ENCODE peak calls at places on chromosomes 4 and X, in eight cellular contexts. N is CD4-positive, alpha-beta T cell; Z is SK-N-SH; I is tibial artery; Q is uterus; L is fibroblast of lung; E is left ventricle myocardium inferior; P is AG04450. F is an unnamed sample.

GRCh38 chr4:173924561-173924960 is 358.9 kb downstream of the FBXO8 start:
- DNase-seq in Z (peak), L (no peak), E (no peak), Q (no peak), N (no peak), P (no peak), I (no peak), F (no peak)

GRCh38 chrX:104270212-104270611 is 15.5 kb upstream of the ESX1 start:
- DNase-seq in E (no peak), I (no peak), N (no peak), P (no peak), Z (no peak), Q (no peak), L (no peak), F (no peak)

GRCh38 chr4:138573246-138573645 is 331.1 kb upstream of the SLC7A11 start:
- DNase-seq in E (no peak), N (no peak), Q (no peak), P (no peak), L (no peak), Z (no peak), I (no peak), F (no peak)

GRCh38 chrX:74458738-74459137 is 37.4 kb downstream of the SLC16A2 start:
- DNase-seq in Q (no peak), N (no peak), Z (no peak), I (no peak), L (peak), P (no peak), E (no peak), F (peak)

GRCh38 chr4:8330821-8331566 is 61.4 kb downstream of the HTRA3 start:
- DNase-seq in Z (no peak), L (peak), E (peak), I (peak), P (no peak), Q (peak), N (no peak), F (no peak)

GRCh38 chr4:1711055-1711905 is 839 bp downstream of the SLBP start:
- DNase-seq in E (peak), Z (no peak), N (no peak), L (peak), I (peak), Q (no peak), P (no peak), F (no peak)

GRCh38 chrX:9770319-9770718 is 4.7 kb upstream of the GPR143 start:
- DNase-seq in P (no peak), Q (no peak), N (no peak), I (no peak), Z (no peak), L (no peak), E (no peak), F (no peak)

GRCh38 chr4:110527156-110527555 is 51.2 kb downstream of the ENPEP start:
- DNase-seq in Q (no peak), I (no peak), Z (no peak), E (no peak), N (no peak), P (no peak), L (no peak), F (no peak)

GRCh38 chr4:85244638-85245037 is 230.3 kb upstream of the ARHGAP24 start:
- DNase-seq in E (no peak), I (no peak), L (no peak), N (no peak), Z (no peak), Q (no peak), P (no peak), F (no peak)

GRCh38 chr4:122576261-122577188 is 44.3 kb downstream of the IL21 start:
- DNase-seq in Z (peak), N (no peak), P (no peak), L (peak), Q (no peak), I (no peak), E (no peak), F (peak)

GRCh38 chr4:180028682-180029081 is 2214.5 kb upstream of the TENM3 start:
- DNase-seq in I (no peak), Q (no peak), E (peak), Z (peak), P (peak), L (peak), N (no peak), F (no peak)

GRCh38 chr4:149884529-149885206 is 69.0 kb upstream of the IQCM start:
- DNase-seq in L (no peak), E (no peak), P (no peak), Z (no peak), I (no peak), N (no peak), Q (no peak), F (no peak)

GRCh38 chrX:85611926-85612325 is 232.5 kb upstream of the POF1B start:
- DNase-seq in E (no peak), L (peak), N (no peak), I (no peak), P (no peak), Q (no peak), Z (peak), F (no peak)

GRCh38 chrX:125810856-125811255 is 355.2 kb downstream of the DCAF12L2 start:
- DNase-seq in N (no peak), E (no peak), Z (no peak), P (no peak), Q (no peak), L (no peak), I (no peak), F (no peak)

GRCh38 chr4:144564358-144564757 is 81.6 kb upstream of the HHIP start:
- DNase-seq in E (no peak), Z (no peak), L (no peak), I (no peak), Q (no peak), N (no peak), P (no peak), F (no peak)

GRCh38 chrX:154411322-154411980 is at the start of gene TAFAZZIN:
- DNase-seq in E (peak), I (peak), L (peak), Z (peak), Q (peak), P (no peak), N (peak), F (peak)

GRCh38 chrX:154409222-154409871 is at the start of gene DNASE1L1:
- DNase-seq in Z (no peak), I (peak), L (peak), N (no peak), E (peak), P (peak), Q (peak), F (peak)

GRCh38 chrX:154411981-154412340 is 622 bp downstream of the TAFAZZIN start:
- DNase-seq in E (peak), L (peak), I (peak), Q (peak), N (no peak), P (no peak), Z (peak), F (no peak)

GRCh38 chrX:154413142-154413541 is 1.8 kb downstream of the TAFAZZIN start:
- DNase-seq in Z (no peak), E (no peak), Q (no peak), L (no peak), N (no peak), P (no peak), I (no peak), F (no peak)

DNA sequence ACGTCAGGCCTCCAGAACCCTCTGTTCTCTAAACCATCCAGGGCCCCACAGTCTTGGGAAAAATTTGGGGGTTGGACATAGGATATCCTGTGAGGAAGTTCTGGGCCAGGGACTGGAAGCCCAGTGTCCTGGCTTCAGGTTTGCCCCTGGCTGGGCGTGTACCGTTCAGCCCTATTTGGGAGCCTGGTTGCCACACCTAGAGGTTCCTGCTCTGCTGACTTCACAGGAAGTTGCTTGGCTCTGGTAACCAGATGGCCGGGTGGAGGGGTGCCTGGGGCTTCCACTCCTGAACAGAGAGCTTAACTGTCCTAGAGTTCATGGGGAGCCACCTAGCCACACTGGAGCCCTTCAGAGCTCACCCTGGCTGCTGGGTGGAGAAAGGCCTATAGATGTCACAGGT is 1.1 kb downstream of the TAFAZZIN start:
- DNase-seq in E (no peak), L (no peak), Q (no peak), Z (peak), I (no peak), N (no peak), P (no peak), F (no peak)
- H3K27ac ChIP-seq in E (peak), L (peak), Q (peak), Z (peak), I (peak), N (peak), P (no peak), F (peak)

DNA sequence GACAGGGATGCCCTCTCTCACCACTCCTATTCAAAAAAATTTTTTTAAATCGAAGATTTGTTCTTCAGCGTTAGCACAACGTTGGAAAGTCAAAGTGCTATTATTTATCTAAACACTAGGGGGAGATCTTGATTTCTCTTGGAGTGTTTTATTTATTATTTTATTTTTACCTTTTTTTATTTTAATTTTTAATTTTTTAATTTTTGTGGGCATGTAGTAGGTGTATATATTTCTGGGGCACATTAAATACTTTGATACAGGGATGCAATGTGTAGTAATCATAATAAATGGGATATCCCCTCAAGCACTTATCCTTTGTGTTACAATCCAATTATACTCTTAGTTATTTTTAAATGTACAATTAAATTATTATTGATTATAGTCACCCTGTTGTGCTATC is 37.4 kb upstream of the SLC10A4 start:
- DNase-seq in E (no peak), I (no peak), Z (no peak), L (peak), N (no peak), P (no peak), Q (no peak), F (peak)
- TF ChIP-seq CTCF in E (peak), I (peak), Z (peak), L (no peak), N (peak), P (peak), Q (peak), F (peak)

GRCh38 chr4:11428701-11429571 is at the start of gene HS3ST1:
- DNase-seq in Q (peak), L (peak), N (no peak), Z (peak), I (peak), E (peak), P (no peak), F (peak)

GRCh38 chr4:11426003-11426402 is 2.7 kb downstream of the HS3ST1 start:
- DNase-seq in E (no peak), Q (no peak), I (no peak), N (no peak), P (no peak), L (no peak), Z (no peak), F (no peak)

GRCh38 chr4:11426716-11427115 is 2.0 kb downstream of the HS3ST1 start:
- DNase-seq in E (no peak), N (no peak), Z (no peak), Q (no peak), I (no peak), P (no peak), L (peak), F (no peak)

GRCh38 chr4:11428161-11428700 is 463 bp downstream of the HS3ST1 start:
- DNase-seq in L (peak), Q (no peak), E (no peak), N (no peak), P (no peak), Z (no peak), I (no peak), F (peak)

DNA sequence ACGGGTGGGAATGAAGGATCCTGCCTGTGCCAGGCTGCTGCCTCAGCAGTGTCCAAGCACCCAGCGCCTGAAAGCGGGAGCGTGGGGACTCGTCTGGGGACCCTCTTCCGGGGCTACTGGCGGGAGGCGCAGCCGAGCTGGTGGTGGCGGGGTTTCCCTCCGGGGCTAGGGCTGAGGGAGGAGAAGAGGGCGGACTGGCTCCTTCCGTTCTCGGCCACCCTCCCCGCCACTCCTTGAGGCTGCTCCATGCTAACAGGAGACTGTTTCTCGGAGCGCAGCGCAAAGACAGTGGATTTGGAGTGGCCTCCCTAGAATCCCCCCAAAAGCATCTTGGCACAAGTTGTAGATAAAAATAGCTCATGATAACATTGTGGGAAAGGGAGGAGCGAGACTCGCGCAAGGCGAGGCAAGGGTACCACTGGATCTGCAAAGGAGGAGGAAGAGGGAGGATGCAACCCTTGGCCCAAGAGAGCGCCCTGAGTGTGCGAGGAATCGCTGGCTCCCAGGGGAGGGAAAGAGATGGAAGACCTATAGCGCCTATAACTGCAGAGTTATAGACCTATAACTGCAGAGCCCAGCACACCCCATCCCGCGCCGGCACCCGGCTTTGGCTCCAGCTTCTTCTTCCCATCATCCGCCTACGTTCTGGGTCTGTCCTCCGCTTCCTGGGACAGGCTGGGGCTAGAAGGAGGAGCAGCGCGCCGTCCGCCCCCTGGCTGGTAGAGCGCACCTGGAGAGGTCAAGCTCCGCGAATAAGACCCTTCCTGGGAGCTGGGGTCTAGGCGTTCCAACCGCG is 1.3 kb downstream of the HS3ST1 start:
- DNase-seq in L (peak), Q (no peak), E (no peak), I (no peak), Z (no peak), P (no peak), N (no peak), F (no peak)
- H3K27ac ChIP-seq in L (no peak), Q (peak), E (no peak), I (no peak), Z (no peak), P (no peak), N (no peak), F (no peak)

GRCh38 chr4:154549894-154550790 is at the start of gene PLRG1:
- DNase-seq in Z (peak), E (peak), P (peak), L (peak), I (peak), N (peak), Q (peak), F (peak)

GRCh38 chr4:154542264-154542879 is 7.8 kb downstream of the PLRG1 start:
- DNase-seq in L (no peak), E (no peak), Q (no peak), P (no peak), I (no peak), N (no peak), Z (no peak), F (no peak)

DNA sequence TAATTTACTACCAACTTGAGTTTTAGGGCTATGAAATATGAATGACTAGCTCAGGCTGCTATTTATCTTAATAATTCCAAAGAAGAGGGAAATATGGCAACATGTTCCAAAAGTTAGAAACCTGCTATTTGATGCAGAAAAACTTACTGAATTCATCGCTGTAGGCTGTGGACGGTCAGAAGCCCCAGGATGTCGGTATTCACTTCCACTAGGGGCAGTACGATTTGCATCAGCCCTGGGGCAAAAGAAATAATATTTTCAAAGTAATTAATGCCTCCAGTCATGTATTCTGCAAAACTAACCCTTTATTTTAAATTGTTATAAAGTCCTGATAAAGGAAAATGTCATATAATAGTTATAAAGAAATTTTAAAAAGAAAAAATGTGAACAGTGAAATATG is 4.5 kb downstream of the PLRG1 start:
- DNase-seq in P (no peak), L (no peak), Z (no peak), E (no peak), I (no peak), Q (no peak), N (no peak), F (no peak)
- TF ChIP-seq CTCF in P (peak), L (no peak), Z (peak), E (no peak), I (no peak), Q (no peak), N (no peak), F (no peak)

DNA sequence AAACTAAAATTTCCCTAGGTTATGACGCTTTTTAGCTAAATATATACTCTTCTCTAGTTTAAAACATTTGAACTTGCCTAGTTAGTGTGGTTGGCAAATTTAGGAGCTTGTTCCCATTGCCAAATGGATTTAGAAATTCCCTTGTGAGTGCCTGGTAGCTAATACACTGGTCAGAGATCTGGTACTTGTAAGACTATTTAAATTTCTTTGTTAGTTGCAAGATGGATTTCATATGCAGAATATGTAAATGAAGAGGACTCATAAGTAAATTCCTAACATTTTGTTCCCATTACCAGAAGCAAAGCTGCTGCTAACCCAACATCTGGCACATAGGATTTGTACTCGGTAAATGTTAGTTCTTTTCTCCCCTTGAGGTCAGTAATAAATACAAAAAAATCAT is 56.0 kb upstream of the PGK1 start:
- DNase-seq in N (no peak), Z (no peak), L (no peak), E (no peak), P (no peak), I (no peak), Q (no peak), F (no peak)
- H3K27ac ChIP-seq in N (no peak), Z (no peak), L (no peak), E (no peak), P (no peak), I (no peak), Q (no peak), F (no peak)

GRCh38 chr4:4394644-4395043 is 7.7 kb downstream of the NSG1 start:
- DNase-seq in E (no peak), Z (peak), Q (no peak), I (no peak), L (peak), N (no peak), P (peak), F (no peak)

GRCh38 chr4:4396628-4397440 is 9.9 kb downstream of the NSG1 start:
- DNase-seq in P (peak), Z (no peak), E (no peak), Q (no peak), I (no peak), L (no peak), N (no peak), F (no peak)

GRCh38 chr4:4397441-4397819 is 10.5 kb downstream of the NSG1 start:
- DNase-seq in P (no peak), N (no peak), Q (no peak), Z (no peak), I (no peak), E (no peak), L (no peak), F (no peak)

GRCh38 chr4:4398430-4398829 is 11.5 kb downstream of the NSG1 start:
- DNase-seq in Q (no peak), P (no peak), E (no peak), N (no peak), Z (no peak), I (no peak), L (no peak), F (no peak)

GRCh38 chr4:4395849-4396627 is 9.1 kb downstream of the NSG1 start:
- DNase-seq in Z (peak), I (no peak), L (peak), E (no peak), Q (no peak), P (peak), N (no peak), F (no peak)
- TF ChIP-seq CTCF in Z (no peak), I (no peak), L (no peak), E (no peak), Q (no peak), P (peak), N (no peak), F (no peak)

GRCh38 chrX:22373094-22373493 is 100.4 kb downstream of the CBLL2 start:
- DNase-seq in Q (no peak), P (no peak), N (no peak), Z (no peak), I (no peak), L (no peak), E (no peak), F (no peak)

GRCh38 chrX:22378296-22378695 is 105.6 kb downstream of the CBLL2 start:
- DNase-seq in E (no peak), P (no peak), L (no peak), Z (no peak), I (no peak), N (no peak), Q (no peak), F (no peak)

GRCh38 chrX:22373766-22374165 is 101.1 kb downstream of the CBLL2 start:
- DNase-seq in I (no peak), L (no peak), N (no peak), E (no peak), P (no peak), Q (no peak), Z (no peak), F (no peak)

GRCh38 chrX:22376369-22376768 is 103.7 kb downstream of the CBLL2 start:
- DNase-seq in N (no peak), L (no peak), I (no peak), E (no peak), Z (no peak), Q (no peak), P (no peak), F (no peak)
- H3K27ac ChIP-seq in N (no peak), L (no peak), I (no peak), E (no peak), Z (no peak), Q (no peak), P (no peak), F (no peak)

DNA sequence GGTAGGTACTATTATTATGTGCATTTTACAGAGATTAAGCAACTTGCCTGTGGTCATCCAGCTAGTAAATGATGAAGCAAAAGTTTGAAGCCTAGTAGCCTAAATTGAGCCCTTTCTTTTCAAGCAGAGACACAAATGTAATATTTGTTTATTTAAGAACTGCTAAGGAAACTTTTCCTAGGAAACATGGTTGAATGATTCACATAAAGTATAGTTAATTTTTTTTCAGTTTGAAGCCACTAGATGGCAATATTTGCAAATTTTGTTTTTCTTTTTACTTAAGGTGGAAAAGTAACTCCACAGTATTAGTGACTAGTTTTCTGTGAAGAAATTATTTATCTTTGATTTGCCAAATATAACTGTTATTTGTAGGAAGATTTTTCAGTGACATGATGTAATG is 52.8 kb upstream of the ANKRD17 start:
- DNase-seq in P (peak), Q (no peak), N (no peak), I (no peak), L (peak), Z (no peak), E (no peak), F (peak)
- TF ChIP-seq CTCF in P (peak), Q (peak), N (peak), I (peak), L (no peak), Z (peak), E (peak), F (peak)